ENCODE peak calls at places on chromosomes 2 and 18, in five cellular contexts. One of them, this sample, is unnamed.

GRCh38 chr2:237556773-237557632 is 9.4 kb upstream of the PRLH start:
- DNase-seq in substantia nigra: no peak
- DNase-seq in MCF 10A: no peak
- DNase-seq in progenitor cell of endocrine pancreas: no peak
- DNase-seq in endothelial cell: no peak
- DNase-seq in this sample: peak; percentile 47

GRCh38 chr2:231573698-231574421 is 18.8 kb upstream of the TEX44 start:
- DNase-seq in substantia nigra: no peak
- DNase-seq in MCF 10A: no peak
- DNase-seq in progenitor cell of endocrine pancreas: no peak
- DNase-seq in endothelial cell: no peak
- DNase-seq in this sample: no peak

GRCh38 chr2:64866797-64867196 is 122.4 kb upstream of the SLC1A4 start:
- DNase-seq in substantia nigra: peak; percentile 22
- DNase-seq in MCF 10A: peak; percentile 73
- DNase-seq in progenitor cell of endocrine pancreas: no peak
- DNase-seq in endothelial cell: no peak
- DNase-seq in this sample: no peak

GRCh38 chr2:40271066-40271465 is 180.8 kb downstream of the SLC8A1 start:
- DNase-seq in substantia nigra: no peak
- DNase-seq in MCF 10A: no peak
- DNase-seq in progenitor cell of endocrine pancreas: no peak
- DNase-seq in endothelial cell: no peak
- DNase-seq in this sample: no peak

GRCh38 chr2:122244830-122245229 is 489.4 kb downstream of the TSN start:
- DNase-seq in substantia nigra: no peak
- DNase-seq in MCF 10A: peak; percentile 35
- DNase-seq in progenitor cell of endocrine pancreas: no peak
- DNase-seq in endothelial cell: no peak
- DNase-seq in this sample: no peak

GRCh38 chr2:157900203-157900602 is 24.1 kb upstream of the ACVR1 start:
- DNase-seq in substantia nigra: no peak
- DNase-seq in MCF 10A: peak; percentile 24
- DNase-seq in progenitor cell of endocrine pancreas: no peak
- DNase-seq in endothelial cell: no peak
- DNase-seq in this sample: no peak

GRCh38 chr2:173880561-173880960 is 84.6 kb downstream of the SP3 start:
- DNase-seq in substantia nigra: no peak
- DNase-seq in MCF 10A: no peak
- DNase-seq in progenitor cell of endocrine pancreas: no peak
- DNase-seq in endothelial cell: no peak
- DNase-seq in this sample: no peak

GRCh38 chr2:231709636-231709980 is 1.3 kb downstream of the PTMA start:
- DNase-seq in substantia nigra: peak; percentile 76
- DNase-seq in MCF 10A: peak; percentile 31
- DNase-seq in progenitor cell of endocrine pancreas: no peak
- DNase-seq in endothelial cell: no peak
- DNase-seq in this sample: no peak

GRCh38 chr2:20350105-20350712 is 435 bp downstream of the PUM2 start:
- DNase-seq in substantia nigra: peak; percentile 87
- DNase-seq in MCF 10A: peak; percentile 55
- DNase-seq in progenitor cell of endocrine pancreas: peak; percentile 47
- DNase-seq in endothelial cell: peak; percentile 72
- DNase-seq in this sample: peak; percentile 18

GRCh38 chr18:51980101-51980500 is 359.9 kb upstream of the DCC start:
- DNase-seq in substantia nigra: no peak
- DNase-seq in MCF 10A: no peak
- DNase-seq in progenitor cell of endocrine pancreas: no peak
- DNase-seq in endothelial cell: no peak
- DNase-seq in this sample: no peak

GRCh38 chr18:78150590-78150989 is 829.0 kb upstream of the SALL3 start:
- DNase-seq in substantia nigra: no peak
- DNase-seq in MCF 10A: no peak
- DNase-seq in progenitor cell of endocrine pancreas: no peak
- DNase-seq in endothelial cell: no peak
- DNase-seq in this sample: no peak

GRCh38 chr2:237421542-237422047 is 7.6 kb upstream of the COL6A3 start:
- DNase-seq in substantia nigra: peak; percentile 42
- DNase-seq in MCF 10A: peak; percentile 84
- DNase-seq in progenitor cell of endocrine pancreas: peak; percentile 30
- DNase-seq in endothelial cell: peak; percentile 84
- DNase-seq in this sample: no peak

GRCh38 chr2:95121150-95121494 is 486 bp downstream of the MRPS5 start:
- DNase-seq in substantia nigra: no peak
- DNase-seq in MCF 10A: peak; percentile 29
- DNase-seq in progenitor cell of endocrine pancreas: no peak
- DNase-seq in endothelial cell: no peak
- DNase-seq in this sample: no peak

GRCh38 chr18:35616074-35616473 is 34.5 kb downstream of the GALNT1 start:
- DNase-seq in substantia nigra: no peak
- DNase-seq in MCF 10A: peak; percentile 35
- DNase-seq in progenitor cell of endocrine pancreas: no peak
- DNase-seq in endothelial cell: no peak
- DNase-seq in this sample: no peak

GRCh38 chr2:120228503-120228902 is 5.3 kb upstream of the TMEM185B start:
- DNase-seq in substantia nigra: no peak
- DNase-seq in MCF 10A: no peak
- DNase-seq in progenitor cell of endocrine pancreas: no peak
- DNase-seq in endothelial cell: no peak
- DNase-seq in this sample: no peak

GRCh38 chr2:134361648-134362047 is 107.8 kb downstream of the MGAT5 start:
- DNase-seq in substantia nigra: no peak
- DNase-seq in MCF 10A: no peak
- DNase-seq in progenitor cell of endocrine pancreas: no peak
- DNase-seq in endothelial cell: no peak
- DNase-seq in this sample: no peak

GRCh38 chr2:101464841-101465240 is 10.1 kb downstream of the RFX8 start:
- DNase-seq in substantia nigra: no peak
- DNase-seq in MCF 10A: peak; percentile 50
- DNase-seq in progenitor cell of endocrine pancreas: no peak
- DNase-seq in endothelial cell: no peak
- DNase-seq in this sample: no peak

GRCh38 chr2:157325786-157326185 is at the start of gene ERMN:
- DNase-seq in substantia nigra: peak; percentile 63
- DNase-seq in MCF 10A: no peak
- DNase-seq in progenitor cell of endocrine pancreas: no peak
- DNase-seq in endothelial cell: no peak
- DNase-seq in this sample: no peak

GRCh38 chr2:127401757-127402695 is 14.3 kb upstream of the MAP3K2 start:
- DNase-seq in substantia nigra: no peak
- DNase-seq in MCF 10A: no peak
- DNase-seq in progenitor cell of endocrine pancreas: no peak
- DNase-seq in endothelial cell: no peak
- DNase-seq in this sample: no peak

GRCh38 chr2:240627736-240628506 is 2.6 kb downstream of the GPR35 start:
- DNase-seq in substantia nigra: no peak
- DNase-seq in MCF 10A: no peak
- DNase-seq in progenitor cell of endocrine pancreas: no peak
- DNase-seq in endothelial cell: no peak
- DNase-seq in this sample: no peak

GRCh38 chr2:223101340-223102039 is 49.5 kb downstream of the KCNE4 start:
- DNase-seq in substantia nigra: peak; percentile 3
- DNase-seq in MCF 10A: peak; percentile 93
- DNase-seq in progenitor cell of endocrine pancreas: peak; percentile 12
- DNase-seq in endothelial cell: peak; percentile 13
- DNase-seq in this sample: peak; percentile 4

GRCh38 chr2:15494877-15495276 is 66.3 kb downstream of the NBAS start:
- DNase-seq in substantia nigra: no peak
- DNase-seq in MCF 10A: no peak
- DNase-seq in progenitor cell of endocrine pancreas: no peak
- DNase-seq in endothelial cell: no peak
- DNase-seq in this sample: no peak

GRCh38 chr2:219119422-219120043 is 41.1 kb downstream of the NHEJ1 start:
- DNase-seq in substantia nigra: peak; percentile 34
- DNase-seq in MCF 10A: peak; percentile 75
- DNase-seq in progenitor cell of endocrine pancreas: peak; percentile 54
- DNase-seq in endothelial cell: peak; percentile 64
- DNase-seq in this sample: peak; percentile 23

GRCh38 chr2:225171350-225171749 is 129.1 kb upstream of the DOCK10 start:
- DNase-seq in substantia nigra: no peak
- DNase-seq in MCF 10A: no peak
- DNase-seq in progenitor cell of endocrine pancreas: no peak
- DNase-seq in endothelial cell: no peak
- DNase-seq in this sample: no peak

GRCh38 chr2:17355608-17356329 is 162.5 kb downstream of the RAD51AP2 start:
- DNase-seq in substantia nigra: no peak
- DNase-seq in MCF 10A: no peak
- DNase-seq in progenitor cell of endocrine pancreas: no peak
- DNase-seq in endothelial cell: no peak
- DNase-seq in this sample: peak; percentile 4

GRCh38 chr2:68921646-68922045 is 31.0 kb downstream of the GKN2 start:
- DNase-seq in substantia nigra: no peak
- DNase-seq in MCF 10A: no peak
- DNase-seq in progenitor cell of endocrine pancreas: no peak
- DNase-seq in endothelial cell: no peak
- DNase-seq in this sample: no peak

GRCh38 chr2:237600205-237600846 is 9.8 kb upstream of the RAB17 start:
- DNase-seq in substantia nigra: peak; percentile 9
- DNase-seq in MCF 10A: no peak
- DNase-seq in progenitor cell of endocrine pancreas: no peak
- DNase-seq in endothelial cell: no peak
- DNase-seq in this sample: no peak

GRCh38 chr2:113084249-113085000 is 16.7 kb downstream of the IL1F10 start:
- DNase-seq in substantia nigra: no peak
- DNase-seq in MCF 10A: peak; percentile 38
- DNase-seq in progenitor cell of endocrine pancreas: no peak
- DNase-seq in endothelial cell: no peak
- DNase-seq in this sample: no peak

GRCh38 chr2:161796192-161796591 is 172.0 kb downstream of the SLC4A10 start:
- DNase-seq in substantia nigra: no peak
- DNase-seq in MCF 10A: peak; percentile 66
- DNase-seq in progenitor cell of endocrine pancreas: no peak
- DNase-seq in endothelial cell: no peak
- DNase-seq in this sample: no peak

GRCh38 chr2:5250482-5250881 is 441.7 kb upstream of the SOX11 start:
- DNase-seq in substantia nigra: no peak
- DNase-seq in MCF 10A: peak; percentile 20
- DNase-seq in progenitor cell of endocrine pancreas: no peak
- DNase-seq in endothelial cell: no peak
- DNase-seq in this sample: no peak

GRCh38 chr2:28338046-28338753 is 54.5 kb upstream of the FOSL2 start:
- DNase-seq in substantia nigra: peak; percentile 14
- DNase-seq in MCF 10A: peak; percentile 82
- DNase-seq in progenitor cell of endocrine pancreas: no peak
- DNase-seq in endothelial cell: no peak
- DNase-seq in this sample: no peak

GRCh38 chr2:19434413-19434812 is 76.0 kb upstream of the OSR1 start:
- DNase-seq in substantia nigra: no peak
- DNase-seq in MCF 10A: no peak
- DNase-seq in progenitor cell of endocrine pancreas: no peak
- DNase-seq in endothelial cell: no peak
- DNase-seq in this sample: no peak

GRCh38 chr18:61333271-61333745 is at the start of gene CDH20:
- DNase-seq in substantia nigra: peak; percentile 65
- DNase-seq in MCF 10A: no peak
- DNase-seq in progenitor cell of endocrine pancreas: no peak
- DNase-seq in endothelial cell: peak; percentile 26
- DNase-seq in this sample: no peak

GRCh38 chr2:129885735-129886134 is 93.7 kb upstream of the RAB6C start:
- DNase-seq in substantia nigra: no peak
- DNase-seq in MCF 10A: no peak
- DNase-seq in progenitor cell of endocrine pancreas: no peak
- DNase-seq in endothelial cell: no peak
- DNase-seq in this sample: no peak

GRCh38 chr18:2905802-2906521 is 59.2 kb downstream of the EMILIN2 start:
- DNase-seq in substantia nigra: peak; percentile 30
- DNase-seq in MCF 10A: no peak
- DNase-seq in progenitor cell of endocrine pancreas: peak; percentile 25
- DNase-seq in endothelial cell: peak; percentile 64
- DNase-seq in this sample: peak; percentile 49

GRCh38 chr2:72681016-72681995 is 144.5 kb downstream of the EXOC6B start:
- DNase-seq in substantia nigra: no peak
- DNase-seq in MCF 10A: peak; percentile 17
- DNase-seq in progenitor cell of endocrine pancreas: no peak
- DNase-seq in endothelial cell: no peak
- DNase-seq in this sample: no peak